ENCODE peak calls at places on chromosomes 6 and 20, in ten cellular contexts. F is esophagus squamous epithelium; Z is CMK; X is aorta; E is HAP-1; R is amniotic stem cell; Q is activated CD4-positive, alpha-beta T cell treated with anti-CD3 and anti-CD28 coated beads for 1 hour; T is iris pigment epithelial cell; U is heart right ventricle; C is HFF-Myc. W is an unnamed sample.

GRCh38 chr20:38293490-38294333 is 10.2 kb upstream of the BPI start:
- DNase-seq in X (no peak), U (no peak), C (no peak), Z (no peak), E (no peak), R (no peak), T (no peak), F (no peak), Q (no peak), W (no peak)

GRCh38 chr20:56870271-56870670 is 241.2 kb downstream of the TFAP2C start:
- DNase-seq in C (no peak), F (no peak), U (no peak), T (no peak), Z (no peak), X (no peak), R (no peak), Q (no peak), E (no peak), W (no peak)

GRCh38 chr6:113031591-113031990 is 684.5 kb downstream of the RFPL4B start:
- DNase-seq in U (no peak), R (no peak), X (no peak), F (no peak), E (no peak), C (no peak), Z (no peak), Q (no peak), T (no peak), W (no peak)

GRCh38 chr6:7166410-7167293 is 58.9 kb downstream of the RREB1 start:
- DNase-seq in T (no peak), Z (peak), F (no peak), X (no peak), U (no peak), Q (no peak), C (no peak), R (no peak), E (no peak), W (no peak)

GRCh38 chr6:163427498-163428254 is 13.2 kb downstream of the QKI start:
- DNase-seq in X (no peak), R (no peak), U (no peak), E (peak), C (no peak), Q (no peak), F (no peak), Z (no peak), T (peak), W (peak)

GRCh38 chr6:28988536-28989415 is 16.3 kb downstream of the ZNF311 start:
- DNase-seq in T (peak), X (peak), E (peak), C (no peak), R (no peak), F (no peak), Z (peak), U (peak), Q (peak), W (no peak)

GRCh38 chr20:45974896-45975565 is 3.0 kb upstream of the ZNF335 start:
- DNase-seq in X (no peak), C (no peak), Z (no peak), U (no peak), Q (no peak), E (no peak), T (no peak), R (no peak), F (no peak), W (no peak)

GRCh38 chr6:129370268-129370916 is 339.6 kb downstream of the ARHGAP18 start:
- DNase-seq in F (no peak), C (peak), Q (no peak), E (peak), X (peak), U (peak), R (peak), Z (no peak), T (peak), W (peak)

GRCh38 chr6:139291813-139292619 is at the start of gene TXLNB:
- DNase-seq in X (peak), Q (peak), U (peak), T (peak), E (no peak), C (no peak), F (peak), R (no peak), Z (no peak), W (peak)

GRCh38 chr6:46287681-46288080 is 116.9 kb upstream of the ENPP5 start:
- DNase-seq in Z (no peak), R (no peak), F (no peak), E (no peak), Q (no peak), C (no peak), U (no peak), X (no peak), T (no peak), W (no peak)

GRCh38 chr20:2805682-2806350 is 5.4 kb upstream of the CPXM1 start:
- DNase-seq in R (no peak), Q (no peak), C (no peak), X (no peak), U (no peak), F (no peak), T (no peak), Z (no peak), E (no peak), W (no peak)

GRCh38 chr6:36904096-36904495 is 18.3 kb downstream of the C6orf89 start:
- DNase-seq in Q (no peak), Z (no peak), C (no peak), T (peak), X (no peak), E (no peak), R (no peak), F (no peak), U (no peak), W (no peak)

GRCh38 chr6:73121421-73121993 is 103.8 kb downstream of the KHDC1L start:
- DNase-seq in C (no peak), E (no peak), U (no peak), Z (no peak), F (no peak), X (no peak), Q (no peak), R (peak), T (peak), W (no peak)

GRCh38 chr6:24761193-24761835 is 13.4 kb upstream of the GMNN start:
- DNase-seq in X (no peak), T (no peak), U (no peak), C (no peak), R (no peak), F (no peak), E (peak), Z (no peak), Q (no peak), W (peak)

GRCh38 chr6:157304840-157305675 is 18.3 kb downstream of the TMEM242 start:
- DNase-seq in Q (no peak), C (no peak), U (no peak), F (no peak), T (peak), Z (peak), E (no peak), X (no peak), R (no peak), W (no peak)

GRCh38 chr20:46568570-46569129 is 18.2 kb upstream of the OCSTAMP start:
- DNase-seq in T (peak), E (no peak), Q (no peak), X (peak), F (no peak), R (no peak), C (peak), U (peak), Z (no peak), W (no peak)

GRCh38 chr6:107491059-107491609 is 1.2 kb downstream of the SOBP start:
- DNase-seq in R (no peak), X (peak), C (no peak), Q (no peak), T (peak), Z (no peak), U (peak), E (no peak), F (no peak), W (peak)

GRCh38 chr6:91476000-91476399 is 889.1 kb upstream of the MAP3K7 start:
- DNase-seq in Z (no peak), X (no peak), E (no peak), T (peak), U (no peak), Q (no peak), F (no peak), C (no peak), R (no peak), W (no peak)

GRCh38 chr20:47689726-47690125 is 95.6 kb downstream of the SULF2 start:
- DNase-seq in X (no peak), R (no peak), F (no peak), E (no peak), U (no peak), T (no peak), Q (no peak), C (no peak), Z (no peak), W (no peak)

GRCh38 chr6:43869792-43870659 is 100.0 kb downstream of the VEGFA start:
- DNase-seq in C (no peak), X (peak), Q (no peak), Z (no peak), T (no peak), U (no peak), R (no peak), F (no peak), E (no peak), W (no peak)

GRCh38 chr6:33987531-33988021 is 158.3 kb downstream of the GRM4 start:
- DNase-seq in F (no peak), T (no peak), U (no peak), R (no peak), X (no peak), C (no peak), Q (no peak), E (no peak), Z (no peak), W (no peak)

GRCh38 chr20:40120827-40121226 is 568.2 kb downstream of the MAFB start:
- DNase-seq in X (no peak), U (no peak), F (no peak), T (no peak), C (no peak), Q (no peak), E (no peak), Z (no peak), R (no peak), W (no peak)

GRCh38 chr6:89008299-89008698 is 44.9 kb upstream of the RNGTT start:
- DNase-seq in R (no peak), Q (no peak), E (peak), Z (no peak), C (no peak), T (no peak), F (no peak), U (no peak), X (no peak), W (no peak)

W was measured in NAMALWA.